ENCODE peak calls at places on chromosomes 12 and 14, in ten cellular contexts. K is CD14-positive monocyte; Z is CD4-positive, alpha-beta T cell; X is esophagus muscularis mucosa; D is glutamatergic neuron; C is epithelial cell of esophagus; Y is GM12864; A is H9; G is cardiac muscle cell; S is stomach. F is an unnamed sample.

GRCh38 chr12:26499979-26500640 is 304.7 kb downstream of the SSPN start:
- DNase-seq in K (no peak), Z (no peak), X (no peak), D (no peak), C (peak; percentile 17), Y (no peak), A (no peak), G (no peak), S (no peak), F (no peak)

GRCh38 chr12:5889381-5890047 is 55.5 kb downstream of the ANO2 start:
- DNase-seq in K (no peak), Z (no peak), X (peak; percentile 89), D (peak; percentile 43), C (no peak), Y (no peak), A (peak; percentile 41), G (no peak), S (no peak), F (no peak)

GRCh38 chr14:25803419-25804018 is 753.6 kb upstream of the STXBP6 start:
- DNase-seq in K (no peak), Z (no peak), X (no peak), D (no peak), C (no peak), Y (no peak), A (no peak), G (no peak), S (no peak), F (no peak)

GRCh38 chr14:69713127-69713800 is 53.7 kb upstream of the SRSF5 start:
- DNase-seq in K (no peak), Z (no peak), X (no peak), D (no peak), C (peak; percentile 89), Y (no peak), A (peak; percentile 88), G (peak; percentile 45), S (peak; percentile 65), F (no peak)

GRCh38 chr12:67155863-67156262 is 113.3 kb upstream of the CAND1 start:
- DNase-seq in K (no peak), Z (no peak), X (no peak), D (no peak), C (peak; percentile 89), Y (no peak), A (no peak), G (no peak), S (no peak), F (no peak)

GRCh38 chr14:24335461-24336146 is 733 bp upstream of the ADCY4 start:
- DNase-seq in K (no peak), Z (no peak), X (no peak), D (no peak), C (no peak), Y (no peak), A (no peak), G (no peak), S (no peak), F (peak; percentile 6)

GRCh38 chr14:84643438-84643837 is 886.5 kb upstream of the FLRT2 start:
- DNase-seq in K (no peak), Z (no peak), X (no peak), D (no peak), C (no peak), Y (no peak), A (no peak), G (no peak), S (no peak), F (no peak)

GRCh38 chr14:100281286-100282082 is 24.8 kb downstream of the SLC25A29 start:
- DNase-seq in K (no peak), Z (no peak), X (no peak), D (no peak), C (peak; percentile 13), Y (no peak), A (peak; percentile 65), G (no peak), S (peak; percentile 17), F (no peak)

GRCh38 chr14:44803239-44803905 is 158.4 kb downstream of the KLHL28 start:
- DNase-seq in K (no peak), Z (no peak), X (no peak), D (no peak), C (peak; percentile 70), Y (no peak), A (no peak), G (peak; percentile 52), S (no peak), F (peak; percentile 54)

GRCh38 chr12:132094269-132094891 is 49.7 kb downstream of the DDX51 start:
- DNase-seq in K (no peak), Z (no peak), X (no peak), D (no peak), C (no peak), Y (no peak), A (no peak), G (no peak), S (no peak), F (no peak)

DNA sequence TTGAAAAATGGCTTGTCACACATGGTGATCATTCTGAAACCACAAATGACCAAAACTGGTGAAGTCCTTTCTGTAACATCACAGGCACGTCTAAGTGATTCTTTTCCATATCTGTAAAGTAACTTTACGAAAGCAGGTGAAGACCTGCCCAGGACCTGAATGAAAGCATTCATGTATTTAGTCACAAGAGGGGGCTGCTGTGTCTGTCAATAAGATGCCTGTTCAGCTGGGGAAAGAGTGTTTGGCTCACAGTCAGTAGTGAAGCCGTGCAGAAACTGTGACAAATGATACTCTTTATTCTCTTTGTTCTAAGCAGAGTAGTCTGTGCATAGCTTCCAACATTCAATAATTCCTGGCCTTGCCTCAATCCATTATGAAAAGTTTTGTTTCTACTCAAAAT is 373.5 kb upstream of the OR4E1 start:
- DNase-seq in K (no peak), Z (no peak), X (no peak), D (no peak), C (peak; percentile 54), Y (no peak), A (peak; percentile 46), G (peak; percentile 62), S (no peak), F (peak; percentile 34)
- TF ChIP-seq CTCF in K (no peak), Z (peak; percentile 47), X (no peak), D (no peak), C (peak; percentile 40), Y (peak; percentile 58), A (peak; percentile 66), G (no peak), S (peak; percentile 3), F (peak; percentile 11)

GRCh38 chr14:97179573-97179972 is 382.4 kb downstream of the VRK1 start:
- DNase-seq in K (no peak), Z (no peak), X (peak; percentile 75), D (no peak), C (no peak), Y (no peak), A (no peak), G (no peak), S (no peak), F (no peak)
- TF ChIP-seq CTCF in K (no peak), Z (no peak), X (no peak), D (no peak), C (no peak), Y (no peak), A (no peak), G (no peak), S (no peak), F (no peak)

GRCh38 chr14:77214216-77214615 is 32.6 kb downstream of the TMEM63C start:
- DNase-seq in K (no peak), Z (no peak), X (no peak), D (no peak), C (no peak), Y (no peak), A (no peak), G (no peak), S (no peak), F (no peak)

GRCh38 chr14:77212933-77213656 is 31.5 kb downstream of the TMEM63C start:
- DNase-seq in K (no peak), Z (no peak), X (no peak), D (peak; percentile 77), C (peak; percentile 82), Y (no peak), A (peak; percentile 86), G (peak; percentile 69), S (peak; percentile 51), F (peak; percentile 73)

GRCh38 chr14:77217551-77217950 is 36.0 kb downstream of the TMEM63C start:
- DNase-seq in K (no peak), Z (no peak), X (no peak), D (no peak), C (no peak), Y (no peak), A (no peak), G (no peak), S (no peak), F (no peak)

GRCh38 chr14:77212097-77212873 is 30.7 kb downstream of the TMEM63C start:
- DNase-seq in K (no peak), Z (no peak), X (no peak), D (no peak), C (no peak), Y (no peak), A (no peak), G (no peak), S (no peak), F (no peak)

DNA sequence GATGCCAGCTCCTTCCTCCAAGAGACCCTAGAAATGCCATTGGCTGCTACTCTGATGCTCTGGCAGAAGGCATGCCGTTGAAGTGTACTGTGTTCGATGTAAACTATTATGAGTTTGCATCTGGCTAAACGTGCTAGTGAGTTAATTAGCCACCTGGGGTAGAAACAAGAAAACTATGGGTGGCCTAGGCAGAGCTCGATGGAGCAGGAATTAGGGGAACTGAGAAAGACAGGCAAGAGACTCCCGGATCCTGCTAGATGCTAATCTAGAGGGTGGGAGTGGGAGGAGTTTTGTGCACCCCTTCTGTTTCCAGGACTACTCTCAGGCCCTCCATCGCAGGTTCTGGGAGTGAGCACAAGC is 32.0 kb downstream of the TMEM63C start:
- DNase-seq in K (no peak), Z (no peak), X (no peak), D (no peak), C (no peak), Y (no peak), A (no peak), G (no peak), S (no peak), F (no peak)
- TF ChIP-seq CTCF in K (no peak), Z (no peak), X (no peak), D (no peak), C (no peak), Y (no peak), A (no peak), G (no peak), S (no peak), F (no peak)

DNA sequence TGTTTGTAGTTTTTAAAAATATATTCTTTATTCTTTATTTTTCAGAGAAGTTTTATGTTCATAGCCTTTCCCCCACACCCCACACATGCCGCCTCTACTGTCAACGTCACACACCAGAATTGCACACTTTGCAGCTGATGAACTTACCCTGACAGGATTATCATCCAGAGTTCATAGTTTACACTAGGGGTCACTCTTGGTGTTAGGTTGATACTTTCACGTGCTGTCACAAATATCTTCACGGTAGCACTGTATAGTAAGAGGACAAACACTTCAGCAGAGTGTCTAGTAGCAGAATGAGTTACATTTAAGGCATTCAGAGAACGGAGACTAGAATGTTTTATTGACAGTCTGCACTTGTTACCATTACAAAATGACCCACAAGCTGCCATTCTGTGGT is 5.2 kb downstream of the DPPA3 start:
- DNase-seq in K (no peak), Z (no peak), X (no peak), D (no peak), C (peak; percentile 2), Y (no peak), A (no peak), G (peak; percentile 59), S (no peak), F (peak; percentile 33)
- TF ChIP-seq CTCF in K (no peak), Z (no peak), X (no peak), D (no peak), C (no peak), Y (no peak), A (peak; percentile 73), G (no peak), S (no peak), F (peak; percentile 4)